ENCODE peak calls at places on chromosome 20, in five cellular contexts. One of them, this sample, is unnamed.

GRCh38 chr20:11168026-11168425 is 494.2 kb upstream of the JAG1 start:
- DNase-seq in body of pancreas: no peak
- DNase-seq in A549: no peak
- DNase-seq in brain microvascular endothelial cell: no peak
- DNase-seq in fibroblast of the aortic adventitia: peak; percentile 30
- DNase-seq in this sample: no peak

GRCh38 chr20:58127731-58128130 is 100.7 kb downstream of the ANKRD60 start:
- DNase-seq in body of pancreas: peak; percentile 41
- DNase-seq in A549: no peak
- DNase-seq in brain microvascular endothelial cell: peak; percentile 83
- DNase-seq in fibroblast of the aortic adventitia: peak; percentile 46
- DNase-seq in this sample: peak; percentile 43

GRCh38 chr20:36030143-36030542 is 61.8 kb downstream of the CNBD2 start:
- DNase-seq in body of pancreas: peak; percentile 43
- DNase-seq in A549: no peak
- DNase-seq in brain microvascular endothelial cell: no peak
- DNase-seq in fibroblast of the aortic adventitia: peak; percentile 80
- DNase-seq in this sample: no peak

GRCh38 chr20:1825492-1825891 is 69.7 kb upstream of the SIRPA start:
- DNase-seq in body of pancreas: no peak
- DNase-seq in A549: no peak
- DNase-seq in brain microvascular endothelial cell: peak; percentile 81
- DNase-seq in fibroblast of the aortic adventitia: peak; percentile 58
- DNase-seq in this sample: peak; percentile 69

GRCh38 chr20:33370296-33370695 is 31.0 kb downstream of the CDK5RAP1 start:
- DNase-seq in body of pancreas: no peak
- DNase-seq in A549: no peak
- DNase-seq in brain microvascular endothelial cell: no peak
- DNase-seq in fibroblast of the aortic adventitia: no peak
- DNase-seq in this sample: no peak

GRCh38 chr20:35004749-35005462 is 49.2 kb downstream of the MYH7B start:
- DNase-seq in body of pancreas: no peak
- DNase-seq in A549: no peak
- DNase-seq in brain microvascular endothelial cell: no peak
- DNase-seq in fibroblast of the aortic adventitia: no peak
- DNase-seq in this sample: no peak

GRCh38 chr20:62190639-62191411 is 8.0 kb downstream of the MTG2 start:
- DNase-seq in body of pancreas: no peak
- DNase-seq in A549: no peak
- DNase-seq in brain microvascular endothelial cell: no peak
- DNase-seq in fibroblast of the aortic adventitia: no peak
- DNase-seq in this sample: no peak

GRCh38 chr20:51412991-51413471 is 129.5 kb downstream of the NFATC2 start:
- DNase-seq in body of pancreas: no peak
- DNase-seq in A549: no peak
- DNase-seq in brain microvascular endothelial cell: no peak
- DNase-seq in fibroblast of the aortic adventitia: no peak
- DNase-seq in this sample: no peak

GRCh38 chr20:33093074-33093473 is 13.6 kb downstream of the BPIFB4 start:
- DNase-seq in body of pancreas: no peak
- DNase-seq in A549: no peak
- DNase-seq in brain microvascular endothelial cell: no peak
- DNase-seq in fibroblast of the aortic adventitia: no peak
- DNase-seq in this sample: no peak

GRCh38 chr20:62305149-62305764 is 2.5 kb downstream of the ADRM1 start:
- DNase-seq in body of pancreas: peak; percentile 88
- DNase-seq in A549: peak; percentile 42
- DNase-seq in brain microvascular endothelial cell: no peak
- DNase-seq in fibroblast of the aortic adventitia: peak; percentile 3
- DNase-seq in this sample: peak; percentile 17

GRCh38 chr20:12289476-12289875 is 371.8 kb downstream of the BTBD3 start:
- DNase-seq in body of pancreas: no peak
- DNase-seq in A549: no peak
- DNase-seq in brain microvascular endothelial cell: no peak
- DNase-seq in fibroblast of the aortic adventitia: no peak
- DNase-seq in this sample: no peak

GRCh38 chr20:19958243-19958642 is 58.9 kb upstream of the NAA20 start:
- DNase-seq in body of pancreas: no peak
- DNase-seq in A549: no peak
- DNase-seq in brain microvascular endothelial cell: no peak
- DNase-seq in fibroblast of the aortic adventitia: no peak
- DNase-seq in this sample: no peak

GRCh38 chr20:2234788-2235187 is 61.0 kb upstream of the TGM3 start:
- DNase-seq in body of pancreas: no peak
- DNase-seq in A549: no peak
- DNase-seq in brain microvascular endothelial cell: no peak
- DNase-seq in fibroblast of the aortic adventitia: no peak
- DNase-seq in this sample: no peak

GRCh38 chr20:3199206-3199605 is 5.3 kb downstream of the DDRGK1 start:
- DNase-seq in body of pancreas: no peak
- DNase-seq in A549: no peak
- DNase-seq in brain microvascular endothelial cell: no peak
- DNase-seq in fibroblast of the aortic adventitia: no peak
- DNase-seq in this sample: no peak

GRCh38 chr20:35771367-35771688 is 487 bp upstream of the PHF20 start:
- DNase-seq in body of pancreas: no peak
- DNase-seq in A549: no peak
- DNase-seq in brain microvascular endothelial cell: no peak
- DNase-seq in fibroblast of the aortic adventitia: no peak
- DNase-seq in this sample: no peak

GRCh38 chr20:21234816-21235215 is 68.3 kb upstream of the XRN2 start:
- DNase-seq in body of pancreas: no peak
- DNase-seq in A549: no peak
- DNase-seq in brain microvascular endothelial cell: no peak
- DNase-seq in fibroblast of the aortic adventitia: no peak
- DNase-seq in this sample: no peak

GRCh38 chr20:10604865-10605440 is 68.8 kb downstream of the JAG1 start:
- DNase-seq in body of pancreas: no peak
- DNase-seq in A549: no peak
- DNase-seq in brain microvascular endothelial cell: no peak
- DNase-seq in fibroblast of the aortic adventitia: no peak
- DNase-seq in this sample: no peak

GRCh38 chr20:44033344-44033743 is 118.7 kb downstream of the TOX2 start:
- DNase-seq in body of pancreas: no peak
- DNase-seq in A549: no peak
- DNase-seq in brain microvascular endothelial cell: no peak
- DNase-seq in fibroblast of the aortic adventitia: peak; percentile 65
- DNase-seq in this sample: no peak

GRCh38 chr20:34549291-34549928 is 9.1 kb upstream of the MAP1LC3A start:
- DNase-seq in body of pancreas: peak; percentile 67
- DNase-seq in A549: no peak
- DNase-seq in brain microvascular endothelial cell: no peak
- DNase-seq in fibroblast of the aortic adventitia: no peak
- DNase-seq in this sample: no peak

GRCh38 chr20:7650481-7650880 is 289.8 kb downstream of the HAO1 start:
- DNase-seq in body of pancreas: no peak
- DNase-seq in A549: no peak
- DNase-seq in brain microvascular endothelial cell: peak; percentile 29
- DNase-seq in fibroblast of the aortic adventitia: peak; percentile 96
- DNase-seq in this sample: no peak

GRCh38 chr20:54980321-54980960 is 505.0 kb downstream of the DOK5 start:
- DNase-seq in body of pancreas: no peak
- DNase-seq in A549: no peak
- DNase-seq in brain microvascular endothelial cell: no peak
- DNase-seq in fibroblast of the aortic adventitia: no peak
- DNase-seq in this sample: no peak
- TF ChIP-seq CTCF in body of pancreas: peak; percentile 27
- TF ChIP-seq CTCF in A549: peak; percentile 29
- TF ChIP-seq CTCF in brain microvascular endothelial cell: no peak
- TF ChIP-seq CTCF in fibroblast of the aortic adventitia: no peak
- TF ChIP-seq CTCF in this sample: peak; percentile 24

GRCh38 chr20:45342863-45343444 is 5.3 kb downstream of the SDC4 start:
- DNase-seq in body of pancreas: no peak
- DNase-seq in A549: no peak
- DNase-seq in brain microvascular endothelial cell: no peak
- DNase-seq in fibroblast of the aortic adventitia: no peak
- DNase-seq in this sample: no peak
- H3K4me3 ChIP-seq in body of pancreas: no peak overlapping the region
- H3K4me3 ChIP-seq in A549: peak overlapping the region; percentile 14
- H3K4me3 ChIP-seq in brain microvascular endothelial cell: no peak overlapping the region
- H3K4me3 ChIP-seq in fibroblast of the aortic adventitia: no peak overlapping the region
- H3K4me3 ChIP-seq in this sample: no peak overlapping the region

GRCh38 chr20:37903317-37904007 is 535 bp downstream of the VSTM2L start:
- DNase-seq in body of pancreas: no peak
- DNase-seq in A549: peak; percentile 41
- DNase-seq in brain microvascular endothelial cell: no peak
- DNase-seq in fibroblast of the aortic adventitia: no peak
- DNase-seq in this sample: no peak
- TF ChIP-seq CTCF in body of pancreas: no peak
- TF ChIP-seq CTCF in A549: peak; percentile 71
- TF ChIP-seq CTCF in brain microvascular endothelial cell: peak; percentile 17
- TF ChIP-seq CTCF in fibroblast of the aortic adventitia: no peak
- TF ChIP-seq CTCF in this sample: peak; percentile 29

GRCh38 chr20:47097691-47098622 is 203.3 kb downstream of the EYA2 start:
- DNase-seq in body of pancreas: no peak
- DNase-seq in A549: no peak
- DNase-seq in brain microvascular endothelial cell: no peak
- DNase-seq in fibroblast of the aortic adventitia: no peak
- DNase-seq in this sample: no peak

GRCh38 chr20:47093567-47093966 is 198.9 kb downstream of the EYA2 start:
- DNase-seq in body of pancreas: no peak
- DNase-seq in A549: no peak
- DNase-seq in brain microvascular endothelial cell: no peak
- DNase-seq in fibroblast of the aortic adventitia: no peak
- DNase-seq in this sample: no peak

GRCh38 chr20:47099093-47099492 is 204.4 kb downstream of the EYA2 start:
- DNase-seq in body of pancreas: no peak
- DNase-seq in A549: no peak
- DNase-seq in brain microvascular endothelial cell: no peak
- DNase-seq in fibroblast of the aortic adventitia: no peak
- DNase-seq in this sample: no peak

GRCh38 chr20:47099749-47100515 is 205.3 kb downstream of the EYA2 start:
- DNase-seq in body of pancreas: no peak
- DNase-seq in A549: no peak
- DNase-seq in brain microvascular endothelial cell: no peak
- DNase-seq in fibroblast of the aortic adventitia: peak; percentile 74
- DNase-seq in this sample: no peak

GRCh38 chr20:47095690-47096089 is 201.0 kb downstream of the EYA2 start:
- DNase-seq in body of pancreas: no peak
- DNase-seq in A549: no peak
- DNase-seq in brain microvascular endothelial cell: no peak
- DNase-seq in fibroblast of the aortic adventitia: no peak
- DNase-seq in this sample: no peak
- H3K4me3 ChIP-seq in body of pancreas: no peak overlapping the region
- H3K4me3 ChIP-seq in A549: no peak overlapping the region
- H3K4me3 ChIP-seq in brain microvascular endothelial cell: no peak overlapping the region
- H3K4me3 ChIP-seq in fibroblast of the aortic adventitia: no peak overlapping the region
- H3K4me3 ChIP-seq in this sample: no peak overlapping the region

DNA sequence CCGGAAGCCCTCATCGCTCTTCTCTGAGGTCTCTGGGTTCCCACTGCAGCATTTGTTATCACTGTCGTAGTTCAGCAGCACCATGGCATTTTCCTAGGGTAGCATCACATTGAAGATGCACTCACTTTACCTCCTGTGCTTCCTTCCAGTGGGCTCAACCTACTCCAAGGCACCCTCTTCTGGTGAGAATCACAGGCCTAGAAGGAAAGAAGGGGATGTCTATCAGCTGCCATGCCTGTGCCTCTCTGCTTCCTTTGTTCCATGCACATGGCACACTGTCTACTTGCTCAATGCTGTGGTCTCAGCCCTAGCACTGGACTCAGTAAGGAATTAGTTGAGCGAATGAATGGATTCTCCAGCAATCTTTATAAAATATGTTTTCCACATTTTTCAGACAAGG is 22.6 kb downstream of the CST4 start:
- DNase-seq in body of pancreas: no peak
- DNase-seq in A549: no peak
- DNase-seq in brain microvascular endothelial cell: no peak
- DNase-seq in fibroblast of the aortic adventitia: peak; percentile 14
- DNase-seq in this sample: no peak
- TF ChIP-seq CTCF in body of pancreas: no peak
- TF ChIP-seq CTCF in A549: peak; percentile 8
- TF ChIP-seq CTCF in brain microvascular endothelial cell: peak; percentile 62
- TF ChIP-seq CTCF in fibroblast of the aortic adventitia: peak; percentile 42
- TF ChIP-seq CTCF in this sample: peak; percentile 36

DNA sequence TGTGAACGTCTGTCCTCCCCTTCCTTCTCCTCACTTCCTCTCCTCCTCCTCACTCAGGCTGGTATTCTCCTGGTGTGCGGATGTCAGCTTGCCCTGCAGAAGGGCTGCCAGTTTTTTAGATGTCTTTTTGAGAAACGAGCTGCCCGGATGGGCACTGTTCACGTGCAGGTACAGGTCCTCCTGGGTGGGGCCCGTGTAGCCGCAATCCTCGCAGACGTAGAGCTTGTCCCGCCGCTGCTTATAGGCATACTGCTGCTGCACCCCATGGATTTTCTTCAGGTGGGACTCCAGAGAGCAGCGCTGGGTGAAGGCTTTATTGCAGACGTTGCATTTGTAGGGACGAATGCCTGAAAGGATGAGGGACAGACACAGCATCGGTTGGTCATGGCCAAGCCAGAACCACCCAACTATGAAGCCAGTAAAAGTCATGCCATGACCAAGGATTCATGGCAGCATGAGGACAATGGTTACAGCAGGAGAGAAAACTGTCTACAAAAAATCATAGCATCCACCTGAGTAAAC is 33.0 kb downstream of the OVOL2 start:
- DNase-seq in body of pancreas: no peak
- DNase-seq in A549: no peak
- DNase-seq in brain microvascular endothelial cell: no peak
- DNase-seq in fibroblast of the aortic adventitia: no peak
- DNase-seq in this sample: no peak
- H3K4me3 ChIP-seq in body of pancreas: no peak overlapping the region
- H3K4me3 ChIP-seq in A549: no peak overlapping the region
- H3K4me3 ChIP-seq in brain microvascular endothelial cell: no peak overlapping the region
- H3K4me3 ChIP-seq in fibroblast of the aortic adventitia: no peak overlapping the region
- H3K4me3 ChIP-seq in this sample: no peak overlapping the region